ENCODE peak calls at places on chromosomes 7 and 10, in five cellular contexts. M, O, U, A and S are unnamed samples.
A peak's percentile ranks its signal among the peaks of the same experiment; 100 is the strongest.

GRCh38 chr7:95026421-95027072 is 119.2 kb downstream of the PPP1R9A start:
- DNase-seq in M (no peak), O (no peak), U (no peak), A (no peak), S (no peak)

GRCh38 chr10:70418713-70419112 is 14.8 kb downstream of the EIF4EBP2 start:
- DNase-seq in M (no peak), O (no peak), U (no peak), A (no peak), S (no peak)

GRCh38 chr7:50633414-50633710 is 68.2 kb upstream of the DDC start:
- DNase-seq in M (no peak), O (no peak), U (no peak), A (no peak), S (no peak)

GRCh38 chr7:45054442-45054841 is 34.3 kb downstream of the NACAD start:
- DNase-seq in M (no peak), O (no peak), U (no peak), A (no peak), S (no peak)

GRCh38 chr10:12993595-12993994 is 7.9 kb downstream of the CCDC3 start:
- DNase-seq in M (no peak), O (no peak), U (no peak), A (peak; percentile 21), S (no peak)

GRCh38 chr7:17090751-17091150 is 207.7 kb upstream of the AHR start:
- DNase-seq in M (no peak), O (peak; percentile 36), U (no peak), A (no peak), S (no peak)

GRCh38 chr7:104857458-104858425 is 156.3 kb upstream of the KMT2E start:
- DNase-seq in M (no peak), O (no peak), U (no peak), A (no peak), S (no peak)

GRCh38 chr10:130767116-130767730 is 544.3 kb downstream of the TCERG1L start:
- DNase-seq in M (no peak), O (no peak), U (no peak), A (no peak), S (no peak)

GRCh38 chr10:30430544-30431298 is 3.3 kb upstream of the MAP3K8 start:
- DNase-seq in M (no peak), O (no peak), U (no peak), A (no peak), S (no peak)

GRCh38 chr10:11610855-11611247 is 599 bp downstream of the USP6NL start:
- DNase-seq in M (peak; percentile 39), O (peak; percentile 23), U (peak; percentile 38), A (peak; percentile 24), S (peak; percentile 68)

GRCh38 chr10:11609052-11609451 is 2.4 kb downstream of the USP6NL start:
- DNase-seq in M (no peak), O (peak; percentile 14), U (no peak), A (no peak), S (no peak)

GRCh38 chr10:11608159-11608966 is 3.1 kb downstream of the USP6NL start:
- DNase-seq in M (no peak), O (no peak), U (no peak), A (no peak), S (no peak)

GRCh38 chr10:11610151-11610854 is 1.1 kb downstream of the USP6NL start:
- DNase-seq in M (no peak), O (no peak), U (no peak), A (no peak), S (no peak)

GRCh38 chr10:11609492-11610093 is 1.9 kb downstream of the USP6NL start:
- DNase-seq in M (no peak), O (no peak), U (no peak), A (no peak), S (no peak)
- H3K4me3 ChIP-seq in M (no peak overlapping the region), O (no peak overlapping the region), U (no peak overlapping the region), A (no peak overlapping the region), S (no peak overlapping the region)

GRCh38 chr10:132337019-132337418 is 5.0 kb downstream of the LRRC27 start:
- DNase-seq in M (no peak), O (no peak), U (no peak), A (no peak), S (peak; percentile 19)

GRCh38 chr10:132335189-132336063 is 3.4 kb downstream of the LRRC27 start:
- DNase-seq in M (no peak), O (no peak), U (peak; percentile 29), A (no peak), S (no peak)

GRCh38 chr10:132336064-132336746 is 4.2 kb downstream of the LRRC27 start:
- DNase-seq in M (no peak), O (no peak), U (no peak), A (no peak), S (no peak)

GRCh38 chr10:132333386-132333785 is 1.4 kb downstream of the LRRC27 start:
- DNase-seq in M (no peak), O (no peak), U (no peak), A (no peak), S (no peak)

GRCh38 chr10:132334883-132335188 is 2.8 kb downstream of the LRRC27 start:
- DNase-seq in M (no peak), O (no peak), U (no peak), A (no peak), S (no peak)
- H3K4me3 ChIP-seq in M (no peak overlapping the region), O (no peak overlapping the region), U (no peak overlapping the region), A (no peak overlapping the region), S (no peak overlapping the region)

DNA sequence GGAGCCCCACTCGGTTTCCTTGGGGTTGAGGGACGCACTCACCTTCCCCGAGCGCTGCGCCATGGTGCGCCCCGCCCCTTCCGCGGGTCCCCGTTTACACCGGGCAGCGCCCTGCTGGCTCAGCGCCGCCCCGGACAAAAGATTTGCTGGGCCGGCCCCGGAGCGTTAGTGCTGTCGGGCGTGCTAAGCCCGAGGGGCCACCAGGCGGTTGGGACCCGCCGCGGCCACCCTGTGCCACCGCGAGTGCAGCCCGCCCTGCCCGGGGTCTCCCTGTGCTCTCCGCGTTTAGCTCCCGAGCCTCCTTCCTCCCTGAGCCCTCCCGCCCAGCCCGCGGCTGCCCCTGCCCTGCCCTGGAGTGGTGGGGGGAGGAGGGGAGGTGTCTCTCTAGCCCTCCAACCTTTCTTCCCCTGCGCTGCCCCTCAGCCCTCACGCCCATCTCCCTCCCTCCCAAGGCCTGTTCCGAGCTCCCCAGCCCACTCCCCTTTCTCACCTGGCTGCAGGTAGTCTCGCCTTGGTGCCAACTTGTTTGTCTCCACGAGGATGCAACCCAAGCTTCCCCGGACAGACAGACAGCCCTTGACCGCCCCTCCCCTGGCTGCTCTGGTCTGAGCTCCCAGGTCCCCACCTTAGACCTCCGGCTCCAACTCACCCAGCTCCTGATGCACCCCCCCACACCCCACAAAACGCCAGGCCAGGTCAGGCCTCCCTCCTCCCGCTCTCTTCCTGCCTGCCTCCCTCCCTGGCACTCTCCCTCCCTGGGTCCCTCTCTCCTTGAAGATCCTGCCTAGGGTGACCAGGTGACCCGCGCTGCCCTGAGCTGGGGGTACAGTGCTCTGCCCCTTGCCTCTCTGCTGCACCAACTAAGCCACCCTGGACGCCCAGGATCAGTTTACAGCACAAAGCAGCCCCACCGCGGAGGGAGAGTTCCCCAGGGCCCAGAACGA is at the start of gene CRYGN:
- DNase-seq in M (no peak), O (no peak), U (no peak), A (no peak), S (no peak)
- H3K4me3 ChIP-seq in M (peak within 1 kb of the TSS; percentile 27), O (peak within 1 kb of the TSS; percentile 40), U (peak within 1 kb of the TSS; percentile 32), A (no peak within 1 kb of the TSS), S (no peak within 1 kb of the TSS)

DNA sequence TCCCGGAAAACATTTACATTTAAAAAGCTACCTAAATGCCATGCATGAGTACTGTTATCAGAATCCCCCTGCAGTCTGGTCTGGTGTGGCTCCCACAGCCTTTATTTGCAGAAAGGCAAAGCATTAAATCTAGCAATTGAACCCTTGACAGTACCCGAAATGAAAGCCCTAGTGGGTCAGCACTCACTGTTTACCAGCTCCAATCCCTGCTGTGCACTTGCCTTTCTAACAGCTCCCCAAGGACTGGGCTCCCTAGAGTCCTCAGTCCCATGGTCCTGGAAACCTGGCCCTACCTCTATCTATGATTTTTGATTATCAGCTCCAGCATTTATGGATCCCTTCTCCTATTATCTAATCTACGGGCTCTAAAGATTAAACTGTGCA is 1.9 kb upstream of the MACC1 start:
- DNase-seq in M (no peak), O (no peak), U (no peak), A (no peak), S (no peak)
- H3K4me3 ChIP-seq in M (no peak overlapping the region), O (no peak overlapping the region), U (no peak overlapping the region), A (no peak overlapping the region), S (no peak overlapping the region)